ENCODE peak calls at places on chromosomes 11 and 22, in six cellular contexts. I is ovary, D is stomach, N is suprapubic skin, T is HepG2, E is breast epithelium. P is an unnamed sample.
A peak's percentile ranks its signal among the peaks of the same experiment; 100 is the strongest.

GRCh38 chr22:37080438-37080837 is 28.9 kb downstream of the KCTD17 start:
- DNase-seq in E (no peak), I (no peak), N (no peak), D (no peak), T (no peak), P (no peak)

GRCh38 chr22:46295277-46295971 is 1.2 kb upstream of the GTSE1 start:
- DNase-seq in I (no peak), E (no peak), D (no peak), N (no peak), T (no peak), P (no peak)

GRCh38 chr11:119741369-119742262 is 12.6 kb upstream of the NECTIN1 start:
- DNase-seq in I (peak; percentile 47), T (peak; percentile 21), E (no peak), D (peak; percentile 69), N (no peak), P (no peak)

GRCh38 chr11:2298131-2298794 is 3.5 kb downstream of the C11orf21 start:
- DNase-seq in I (peak; percentile 19), T (no peak), N (no peak), E (peak; percentile 13), D (no peak), P (peak; percentile 52)

GRCh38 chr22:22082960-22083359 is 100.4 kb upstream of the TOP3B start:
- DNase-seq in E (no peak), N (no peak), T (no peak), I (no peak), D (no peak), P (no peak)

GRCh38 chr11:104944080-104944479 is 24.3 kb downstream of the CASP4 start:
- DNase-seq in E (no peak), T (peak; percentile 22), I (no peak), D (no peak), N (no peak), P (no peak)

GRCh38 chr22:46638601-46639431 is 18.6 kb downstream of the GRAMD4 start:
- DNase-seq in D (peak; percentile 65), E (no peak), N (no peak), I (no peak), T (peak; percentile 99), P (no peak)

GRCh38 chr11:126591966-126592489 is 236.5 kb downstream of the ST3GAL4 start:
- DNase-seq in I (no peak), D (no peak), N (no peak), T (no peak), E (no peak), P (no peak)

GRCh38 chr11:65613091-65613928 is 711 bp downstream of the MAP3K11 start:
- DNase-seq in N (no peak), D (peak; percentile 42), T (no peak), E (peak; percentile 51), I (peak; percentile 74), P (no peak)

GRCh38 chr11:22787565-22788162 is 41.9 kb downstream of the SVIP start:
- DNase-seq in N (no peak), I (no peak), T (peak; percentile 45), E (no peak), D (no peak), P (no peak)

GRCh38 chr22:29343313-29343805 is 27.9 kb upstream of the RASL10A start:
- DNase-seq in I (no peak), T (no peak), D (peak; percentile 71), N (peak; percentile 68), E (peak; percentile 51), P (no peak)

GRCh38 chr11:117998664-117999353 is 12.6 kb downstream of the IL10RA start:
- DNase-seq in I (no peak), E (no peak), D (no peak), T (no peak), N (peak; percentile 58), P (no peak)

GRCh38 chr11:118000067-118000849 is 14.1 kb downstream of the IL10RA start:
- DNase-seq in I (no peak), N (peak; percentile 67), D (no peak), E (no peak), T (no peak), P (no peak)

GRCh38 chr11:117998201-117998579 is 12.0 kb downstream of the IL10RA start:
- DNase-seq in T (no peak), D (no peak), I (no peak), N (no peak), E (no peak), P (no peak)

GRCh38 chr11:118000850-118001228 is 14.6 kb downstream of the IL10RA start:
- DNase-seq in D (no peak), N (peak; percentile 63), I (no peak), T (no peak), E (no peak), P (no peak)

DNA sequence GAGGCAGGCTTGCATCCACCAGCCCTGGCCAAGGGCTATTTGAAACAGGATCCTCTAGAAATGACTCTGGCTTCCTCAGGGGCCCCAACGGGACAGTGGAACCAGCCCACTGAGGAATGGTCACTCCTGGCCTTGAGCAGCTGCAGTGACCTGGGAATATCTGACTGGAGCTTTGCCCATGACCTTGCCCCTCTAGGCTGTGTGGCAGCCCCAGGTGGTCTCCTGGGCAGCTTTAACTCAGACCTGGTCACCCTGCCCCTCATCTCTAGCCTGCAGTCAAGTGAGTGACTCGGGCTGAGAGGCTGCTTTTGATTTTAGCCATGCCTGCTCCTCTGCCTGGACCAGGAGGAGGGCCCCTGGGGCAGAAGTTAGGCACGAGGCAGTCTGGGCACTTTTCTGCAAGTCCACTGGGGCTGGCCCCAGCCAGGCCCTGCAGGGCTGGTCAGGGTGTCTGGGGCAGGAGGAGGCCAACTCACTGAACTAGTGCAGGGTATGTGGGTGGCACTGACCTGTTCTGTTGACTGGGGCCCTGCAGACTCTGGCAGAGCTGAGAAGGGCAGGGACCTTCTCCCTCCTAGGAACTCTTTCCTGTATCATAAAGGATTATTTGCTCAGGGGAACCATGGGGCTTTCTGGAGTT is 13.3 kb downstream of the IL10RA start:
- DNase-seq in D (no peak), T (no peak), N (peak; percentile 55), E (no peak), I (no peak), P (no peak)
- H3K4me1 ChIP-seq in D (no peaks in the 10 kb centered on the region), T (no peaks in the 10 kb centered on the region), N (no peaks in the 10 kb centered on the region), E (no peaks in the 10 kb centered on the region), I (peaks cover 3% of the 10 kb centered on the region), P (no peaks in the 10 kb centered on the region)

GRCh38 chr22:41380993-41381328 is 781 bp upstream of the TEF start:
- DNase-seq in E (peak; percentile 87), I (no peak), D (peak; percentile 77), N (peak; percentile 94), T (peak; percentile 83), P (no peak)
- TF ChIP-seq CTCF in E (no peak), I (no peak), D (no peak), N (no peak), T (no peak), P (no peak)

GRCh38 chr11:86672007-86672621 is at the start of gene ME3:
- DNase-seq in I (peak; percentile 84), D (peak; percentile 74), N (peak; percentile 86), E (peak; percentile 54), T (no peak), P (no peak)
- TF ChIP-seq POLR2A in I (no peak), D (no peak), N (no peak), E (no peak), T (no peak), P (no peak)

GRCh38 chr11:64607381-64608259 is 16.6 kb downstream of the SLC22A12 start:
- DNase-seq in T (no peak), E (peak; percentile 27), D (no peak), I (peak; percentile 72), N (no peak), P (no peak)

GRCh38 chr11:64604458-64605247 is 13.6 kb downstream of the SLC22A12 start:
- DNase-seq in I (no peak), D (no peak), T (no peak), E (no peak), N (no peak), P (no peak)

GRCh38 chr11:64605248-64605560 is 14.2 kb downstream of the SLC22A12 start:
- DNase-seq in T (no peak), N (no peak), I (no peak), D (no peak), E (no peak), P (no peak)

GRCh38 chr11:64606796-64607380 is 15.9 kb downstream of the SLC22A12 start:
- DNase-seq in D (no peak), T (no peak), I (no peak), E (no peak), N (no peak), P (no peak)

GRCh38 chr11:64605656-64606585 is 14.9 kb downstream of the SLC22A12 start:
- DNase-seq in T (no peak), I (no peak), N (no peak), D (no peak), E (no peak), P (no peak)
- H3K4me1 ChIP-seq in T (peaks cover 11% of the 10 kb centered on the region), I (peaks cover 8% of the 10 kb centered on the region), N (peaks cover 6% of the 10 kb centered on the region), D (no peaks in the 10 kb centered on the region), E (no peaks in the 10 kb centered on the region), P (peaks cover 13% of the 10 kb centered on the region)